ENCODE peak calls at places on chromosomes 7 and 10, in six cellular contexts. D is activated CD4-positive, alpha-beta T cell treated with anti-CD3 and anti-CD28 coated beads, Interleukin-2, amount 50 U/mL, for 24 hours; Y is endothelial cell; J is cardiac fibroblast; N is GM06990; L is fibroblast of villous mesenchyme. G is an unnamed sample.

GRCh38 chr7:74235525-74236269 is 18.5 kb downstream of the RFC2 start:
- DNase-seq in Y (no peak), J (no peak), L (peak; percentile 85), D (no peak), N (no peak), G (no peak)

GRCh38 chr10:126736737-126737136 is 66.2 kb upstream of the C10orf90 start:
- DNase-seq in Y (no peak), L (no peak), D (no peak), N (no peak), J (peak; percentile 14), G (no peak)

GRCh38 chr7:15963206-15963605 is 276.7 kb upstream of the MEOX2 start:
- DNase-seq in J (no peak), D (no peak), L (no peak), N (no peak), Y (no peak), G (no peak)

GRCh38 chr7:46186131-46186530 is 265.1 kb upstream of the IGFBP3 start:
- DNase-seq in J (no peak), N (no peak), L (no peak), Y (no peak), D (no peak), G (no peak)

GRCh38 chr7:67711706-67712105 is 715.1 kb downstream of the TYW1 start:
- DNase-seq in L (no peak), J (no peak), N (no peak), D (no peak), Y (no peak), G (no peak)

GRCh38 chr7:121339082-121339481 is 10.3 kb downstream of the WNT16 start:
- DNase-seq in Y (no peak), N (no peak), L (no peak), J (no peak), D (no peak), G (no peak)

GRCh38 chr10:3292601-3293000 is 120.0 kb upstream of the PITRM1 start:
- DNase-seq in D (no peak), Y (no peak), J (no peak), L (peak; percentile 92), N (no peak), G (no peak)

GRCh38 chr7:130367088-130367755 is 13.1 kb upstream of the CPA1 start:
- DNase-seq in D (no peak), J (no peak), N (no peak), Y (no peak), L (no peak), G (no peak)

GRCh38 chr10:107687702-107688101 is 523.2 kb upstream of the SORCS1 start:
- DNase-seq in Y (no peak), L (no peak), N (no peak), J (no peak), D (no peak), G (no peak)

GRCh38 chr10:79185067-79185774 is 116.5 kb downstream of the ZMIZ1 start:
- DNase-seq in J (peak; percentile 41), D (no peak), N (no peak), Y (no peak), L (peak; percentile 87), G (no peak)

GRCh38 chr7:68706291-68706690 is 892.0 kb upstream of the AUTS2 start:
- DNase-seq in Y (no peak), N (no peak), L (peak; percentile 16), D (no peak), J (peak; percentile 84), G (no peak)

GRCh38 chr10:75187961-75188426 is 22.6 kb upstream of the VDAC2 start:
- DNase-seq in D (peak; percentile 22), J (peak; percentile 80), N (peak; percentile 20), L (peak; percentile 77), Y (peak; percentile 47), G (peak; percentile 76)

GRCh38 chr7:5695037-5695708 is 86.3 kb downstream of the RNF216 start:
- DNase-seq in N (peak; percentile 83), L (peak; percentile 81), D (peak; percentile 40), Y (no peak), J (peak; percentile 78), G (no peak)

GRCh38 chr10:112177247-112177646 is 6.3 kb downstream of the GPAM start:
- DNase-seq in Y (no peak), J (no peak), L (no peak), N (no peak), D (no peak), G (no peak)

GRCh38 chr7:8290645-8291308 is 28.8 kb upstream of the ICA1 start:
- DNase-seq in J (no peak), L (no peak), N (no peak), D (no peak), Y (no peak), G (no peak)

GRCh38 chr10:45198596-45199379 is 116.6 kb downstream of the OR13A1 start:
- DNase-seq in N (no peak), J (no peak), D (no peak), L (no peak), Y (no peak), G (no peak)

GRCh38 chr7:5408777-5409176 is 14.9 kb downstream of the TNRC18 start:
- DNase-seq in N (no peak), L (peak; percentile 71), J (peak; percentile 51), D (no peak), Y (no peak), G (no peak)

GRCh38 chr7:73442222-73442902 is 8.8 kb downstream of the FZD9 start:
- DNase-seq in J (no peak), Y (no peak), D (no peak), L (no peak), N (no peak), G (no peak)

GRCh38 chr7:55568613-55569268 is 3.6 kb downstream of the VOPP1 start:
- DNase-seq in Y (no peak), L (peak; percentile 17), D (no peak), J (peak; percentile 49), N (no peak), G (no peak)

GRCh38 chr10:98800263-98800662 is 353.5 kb upstream of the HPS1 start:
- DNase-seq in J (no peak), D (no peak), L (no peak), N (no peak), Y (no peak), G (no peak)

GRCh38 chr7:130266258-130266960 is at the start of gene CPA2:
- DNase-seq in Y (no peak), L (no peak), J (no peak), N (no peak), D (no peak), G (no peak)

GRCh38 chr7:28078036-28078901 is 102.3 kb downstream of the JAZF1 start:
- DNase-seq in D (no peak), L (peak; percentile 72), N (no peak), Y (peak; percentile 41), J (peak; percentile 71), G (no peak)

G was measured in iPS DF 19.7.